ENCODE peak calls at places on chromosomes 3 and 15, in nine cellular contexts. X, Y, E, H, P, V, Q, N and T are unnamed samples.

GRCh38 chr3:148309390-148310035 is 388.2 kb upstream of the AGTR1 start:
- DNase-seq in V (no peak), H (no peak), P (peak; percentile 6), N (peak; percentile 68), Q (no peak), Y (peak; percentile 48), X (peak; percentile 27), E (no peak), T (no peak)

GRCh38 chr15:42035362-42035761 is 14.5 kb upstream of the PLA2G4E start:
- DNase-seq in P (no peak), X (no peak), V (peak; percentile 70), N (peak; percentile 17), Q (no peak), E (no peak), H (no peak), Y (no peak), T (no peak)

GRCh38 chr3:169931747-169932520 is 20.6 kb downstream of the SAMD7 start:
- DNase-seq in N (no peak), H (no peak), V (peak; percentile 23), E (no peak), Q (no peak), Y (peak; percentile 50), X (no peak), P (peak; percentile 71), T (no peak)

GRCh38 chr3:128226794-128227399 is 73.6 kb downstream of the EEFSEC start:
- DNase-seq in H (peak; percentile 41), Y (peak; percentile 74), Q (no peak), X (no peak), N (peak; percentile 83), E (no peak), V (no peak), P (no peak), T (no peak)

GRCh38 chr3:125594581-125595011 is 701 bp downstream of the OSBPL11 start:
- DNase-seq in N (peak; percentile 28), V (no peak), P (peak; percentile 7), X (no peak), Y (no peak), H (no peak), E (no peak), Q (no peak), T (no peak)

GRCh38 chr3:139588450-139588849 is 48.9 kb upstream of the RBP1 start:
- DNase-seq in Y (peak; percentile 33), P (no peak), N (peak; percentile 41), H (no peak), Q (no peak), E (no peak), X (no peak), V (no peak), T (no peak)

GRCh38 chr3:195256639-195257453 is 14.1 kb downstream of the XXYLT1 start:
- DNase-seq in X (no peak), P (no peak), Q (no peak), Y (no peak), E (no peak), N (no peak), H (no peak), V (no peak), T (no peak)

GRCh38 chr3:58526124-58526957 is 10.6 kb downstream of the ACOX2 start:
- DNase-seq in N (peak; percentile 51), P (no peak), H (no peak), V (no peak), Q (no peak), Y (peak; percentile 31), E (no peak), X (no peak), T (no peak)

GRCh38 chr3:103873024-103873423 is 1438.2 kb downstream of the ZPLD1 start:
- DNase-seq in X (no peak), Y (no peak), P (no peak), N (no peak), E (no peak), V (no peak), Q (no peak), H (no peak), T (no peak)

GRCh38 chr3:183583331-183584245 is 28.1 kb upstream of the KLHL6 start:
- DNase-seq in E (no peak), P (no peak), V (no peak), H (no peak), Q (no peak), N (no peak), Y (no peak), X (no peak), T (no peak)

GRCh38 chr3:62319570-62320243 is 53.6 kb downstream of the FEZF2 start:
- DNase-seq in Q (peak; percentile 6), N (no peak), E (no peak), V (no peak), Y (no peak), P (no peak), H (no peak), X (peak; percentile 62), T (no peak)

GRCh38 chr3:194434503-194434902 is 35.4 kb upstream of the GP5 start:
- DNase-seq in H (no peak), Q (no peak), P (no peak), E (no peak), V (no peak), N (no peak), Y (no peak), X (no peak), T (no peak)

GRCh38 chr15:36230741-36231140 is 348.7 kb upstream of the CDIN1 start:
- DNase-seq in P (no peak), V (no peak), E (no peak), N (no peak), H (no peak), X (no peak), Q (no peak), Y (no peak), T (no peak)

GRCh38 chr15:94584833-94585244 is 353.5 kb downstream of the MCTP2 start:
- DNase-seq in N (no peak), X (no peak), V (peak; percentile 22), H (no peak), Y (no peak), Q (no peak), E (no peak), P (no peak), T (no peak)

GRCh38 chr3:69665026-69665739 is 74.1 kb upstream of the MITF start:
- DNase-seq in N (peak; percentile 56), V (no peak), X (peak; percentile 74), H (peak; percentile 29), Q (peak; percentile 45), Y (no peak), P (no peak), E (no peak), T (peak; percentile 27)

GRCh38 chr3:69052567-69052898 is 400 bp upstream of the TMF1 start:
- DNase-seq in Q (no peak), P (no peak), N (no peak), E (no peak), Y (no peak), V (no peak), H (no peak), X (no peak), T (no peak)

GRCh38 chr15:63870403-63871209 is 36.9 kb upstream of the HERC1 start:
- DNase-seq in V (no peak), N (peak; percentile 53), P (no peak), E (no peak), Y (peak; percentile 31), X (no peak), H (no peak), Q (no peak), T (no peak)

GRCh38 chr15:41561777-41562145 is 2.7 kb downstream of the TYRO3 start:
- DNase-seq in X (no peak), Y (no peak), V (no peak), N (no peak), E (no peak), P (no peak), H (no peak), Q (no peak), T (no peak)

GRCh38 chr3:143035466-143036214 is 34.3 kb downstream of the U2SURP start:
- DNase-seq in H (no peak), P (no peak), E (no peak), N (no peak), Y (no peak), V (no peak), X (no peak), Q (no peak), T (no peak)

GRCh38 chr3:123150449-123150954 is 51.2 kb upstream of the SEC22A start:
- DNase-seq in H (no peak), P (no peak), E (no peak), Q (no peak), X (no peak), Y (no peak), N (no peak), V (no peak), T (no peak)

GRCh38 chr3:12638105-12638504 is 25.8 kb downstream of the RAF1 start:
- DNase-seq in Q (no peak), E (no peak), N (no peak), V (no peak), H (no peak), X (no peak), Y (no peak), P (no peak), T (no peak)

GRCh38 chr3:47636225-47636624 is 57.6 kb upstream of the CSPG5 start:
- DNase-seq in X (no peak), H (no peak), Q (no peak), P (no peak), N (no peak), V (no peak), Y (no peak), E (peak; percentile 51), T (no peak)

GRCh38 chr3:72894941-72895552 is 7.2 kb downstream of the GXYLT2 start:
- DNase-seq in V (no peak), Y (no peak), N (no peak), Q (no peak), X (no peak), P (no peak), H (no peak), E (no peak), T (no peak)